ENCODE peak calls at places on chromosomes 4 and X, in ten cellular contexts. P is T-helper 9 cell; X is progenitor cell of endocrine pancreas; R is NCI-H774; G is neural progenitor cell; M is activated T-cell treated with anti-CD3 and anti-CD28 coated beads, Interleukin-2, amount 50 U/mL, for 72 hours; V is kidney tubule cell; F is nephron progenitor cell; I is GM06990; C is GM20000. B is an unnamed sample.

GRCh38 chr4:78518551-78518950 is 33.0 kb upstream of the ANXA3 start:
- DNase-seq in P (no peak), X (no peak), R (no peak), G (no peak), M (no peak), V (no peak), F (no peak), I (no peak), C (no peak), B (no peak)

GRCh38 chr4:106986486-106986885 is 49.6 kb downstream of the DKK2 start:
- DNase-seq in P (no peak), X (no peak), R (no peak), G (no peak), M (no peak), V (no peak), F (no peak), I (no peak), C (no peak), B (no peak)

GRCh38 chr4:172515266-172515879 is 653.2 kb upstream of the GALNT7 start:
- DNase-seq in P (no peak), X (no peak), R (no peak), G (peak), M (no peak), V (no peak), F (no peak), I (no peak), C (no peak), B (no peak)

GRCh38 chr4:71380721-71381120 is 41.9 kb downstream of the SLC4A4 start:
- DNase-seq in P (no peak), X (no peak), R (no peak), G (no peak), M (no peak), V (peak), F (no peak), I (no peak), C (no peak), B (no peak)

GRCh38 chr4:7918981-7919380 is 20.7 kb downstream of the AFAP1 start:
- DNase-seq in P (no peak), X (no peak), R (no peak), G (no peak), M (no peak), V (no peak), F (no peak), I (no peak), C (no peak), B (no peak)

GRCh38 chr4:110196206-110196870 is 2.1 kb downstream of the ELOVL6 start:
- DNase-seq in P (peak), X (peak), R (no peak), G (peak), M (peak), V (peak), F (peak), I (peak), C (peak), B (peak)

GRCh38 chrX:20431486-20431885 is 164.8 kb upstream of the RPS6KA3 start:
- DNase-seq in P (no peak), X (no peak), R (no peak), G (no peak), M (no peak), V (no peak), F (no peak), I (no peak), C (no peak), B (no peak)

GRCh38 chr4:148716361-148717063 is 274.3 kb upstream of the NR3C2 start:
- DNase-seq in P (no peak), X (no peak), R (no peak), G (peak), M (no peak), V (peak), F (no peak), I (no peak), C (no peak), B (no peak)

GRCh38 chr4:173821031-173821430 is 291.0 kb upstream of the HAND2 start:
- DNase-seq in P (no peak), X (no peak), R (no peak), G (no peak), M (no peak), V (no peak), F (no peak), I (no peak), C (no peak), B (no peak)

GRCh38 chr4:15385515-15385914 is 42.3 kb upstream of the C1QTNF7 start:
- DNase-seq in P (no peak), X (no peak), R (no peak), G (no peak), M (no peak), V (no peak), F (no peak), I (no peak), C (no peak), B (no peak)

GRCh38 chr4:4985844-4986243 is 33.4 kb downstream of the CYTL1 start:
- DNase-seq in P (no peak), X (no peak), R (no peak), G (peak), M (no peak), V (peak), F (no peak), I (no peak), C (no peak), B (no peak)

GRCh38 chr4:9946171-9946570 is 75.1 kb downstream of the SLC2A9 start:
- DNase-seq in P (no peak), X (no peak), R (no peak), G (no peak), M (no peak), V (no peak), F (no peak), I (no peak), C (no peak), B (no peak)

GRCh38 chrX:10755477-10756334 is 135.3 kb upstream of the MID1 start:
- DNase-seq in P (no peak), X (no peak), R (no peak), G (peak), M (no peak), V (peak), F (peak), I (no peak), C (no peak), B (no peak)

GRCh38 chr4:109672173-109672572 is 31.1 kb downstream of the CASP6 start:
- DNase-seq in P (no peak), X (no peak), R (no peak), G (no peak), M (no peak), V (no peak), F (no peak), I (no peak), C (no peak), B (no peak)

GRCh38 chr4:138007572-138007971 is 234.6 kb downstream of the SLC7A11 start:
- DNase-seq in P (no peak), X (no peak), R (no peak), G (peak), M (no peak), V (peak), F (no peak), I (no peak), C (no peak), B (no peak)

GRCh38 chrX:149570668-149571067 is 16.6 kb downstream of the MAGEA9B start:
- DNase-seq in P (no peak), X (no peak), R (no peak), G (no peak), M (no peak), V (no peak), F (no peak), I (no peak), C (no peak), B (peak)

GRCh38 chr4:26073886-26074560 is 160.0 kb downstream of the SMIM20 start:
- DNase-seq in P (no peak), X (no peak), R (no peak), G (no peak), M (peak), V (no peak), F (no peak), I (no peak), C (no peak), B (no peak)

GRCh38 chrX:78708171-78708570 is 39.3 kb upstream of the LPAR4 start:
- DNase-seq in P (no peak), X (no peak), R (no peak), G (peak), M (no peak), V (peak), F (no peak), I (no peak), C (no peak), B (no peak)

GRCh38 chr4:136927172-136927571 is 605.1 kb downstream of the PCDH18 start:
- DNase-seq in P (no peak), X (no peak), R (no peak), G (no peak), M (no peak), V (peak), F (no peak), I (no peak), C (no peak), B (no peak)

GRCh38 chr4:150581611-150582010 is 340 bp upstream of the MAB21L2 start:
- DNase-seq in P (no peak), X (no peak), R (no peak), G (peak), M (no peak), V (no peak), F (peak), I (no peak), C (no peak), B (no peak)

GRCh38 chrX:96685205-96686099 is 810 bp downstream of the DIAPH2 start:
- DNase-seq in P (peak), X (peak), R (no peak), G (peak), M (peak), V (peak), F (peak), I (peak), C (peak), B (no peak)

B was measured in NCI-H2029.